ENCODE peak calls at places on chromosomes 12 and 14, in four cellular contexts. One of them, this sample, is unnamed.

GRCh38 chr12:51846911-51847829 is 1.3 kb downstream of the FIGNL2 start:
- DNase-seq in stimulated activated CD4-positive, alpha-beta T cell treated with anti-CD3 and anti-CD28 coated beads, Interleukin-15, amount 100 ng/mL, for 24 hours: peak; percentile 74
- DNase-seq in GM12864: no peak
- DNase-seq in NCI-H2081: no peak
- DNase-seq in this sample: peak; percentile 48

GRCh38 chr14:55780156-55780946 is 200.3 kb downstream of the KTN1 start:
- DNase-seq in stimulated activated CD4-positive, alpha-beta T cell treated with anti-CD3 and anti-CD28 coated beads, Interleukin-15, amount 100 ng/mL, for 24 hours: no peak
- DNase-seq in NCI-H2081: no peak
- DNase-seq in GM12864: no peak
- DNase-seq in this sample: peak; percentile 81

GRCh38 chr12:29582156-29582555 is 84.7 kb upstream of the OVCH1 start:
- DNase-seq in NCI-H2081: no peak
- DNase-seq in GM12864: no peak
- DNase-seq in stimulated activated CD4-positive, alpha-beta T cell treated with anti-CD3 and anti-CD28 coated beads, Interleukin-15, amount 100 ng/mL, for 24 hours: no peak
- DNase-seq in this sample: no peak

GRCh38 chr14:105317546-105317945 is 3.0 kb downstream of the PACS2 start:
- DNase-seq in GM12864: no peak
- DNase-seq in NCI-H2081: no peak
- DNase-seq in stimulated activated CD4-positive, alpha-beta T cell treated with anti-CD3 and anti-CD28 coated beads, Interleukin-15, amount 100 ng/mL, for 24 hours: peak; percentile 32
- DNase-seq in this sample: peak; percentile 74

GRCh38 chr12:121953695-121954094 is 35.3 kb downstream of the CFAP251 start:
- DNase-seq in stimulated activated CD4-positive, alpha-beta T cell treated with anti-CD3 and anti-CD28 coated beads, Interleukin-15, amount 100 ng/mL, for 24 hours: no peak
- DNase-seq in NCI-H2081: no peak
- DNase-seq in GM12864: no peak
- DNase-seq in this sample: no peak

GRCh38 chr12:13288501-13288900 is 92.0 kb downstream of the EMP1 start:
- DNase-seq in stimulated activated CD4-positive, alpha-beta T cell treated with anti-CD3 and anti-CD28 coated beads, Interleukin-15, amount 100 ng/mL, for 24 hours: no peak
- DNase-seq in NCI-H2081: no peak
- DNase-seq in GM12864: no peak
- DNase-seq in this sample: no peak

GRCh38 chr14:100438678-100439592 is 115.8 kb downstream of the SLC25A47 start:
- DNase-seq in GM12864: no peak
- DNase-seq in stimulated activated CD4-positive, alpha-beta T cell treated with anti-CD3 and anti-CD28 coated beads, Interleukin-15, amount 100 ng/mL, for 24 hours: peak; percentile 68
- DNase-seq in NCI-H2081: no peak
- DNase-seq in this sample: peak; percentile 83

GRCh38 chr12:14557966-14558365 is 9.7 kb downstream of the PLBD1 start:
- DNase-seq in stimulated activated CD4-positive, alpha-beta T cell treated with anti-CD3 and anti-CD28 coated beads, Interleukin-15, amount 100 ng/mL, for 24 hours: no peak
- DNase-seq in GM12864: no peak
- DNase-seq in NCI-H2081: no peak
- DNase-seq in this sample: no peak

GRCh38 chr12:108318472-108319275 is 20.4 kb downstream of the CMKLR1 start:
- DNase-seq in stimulated activated CD4-positive, alpha-beta T cell treated with anti-CD3 and anti-CD28 coated beads, Interleukin-15, amount 100 ng/mL, for 24 hours: no peak
- DNase-seq in GM12864: no peak
- DNase-seq in NCI-H2081: no peak
- DNase-seq in this sample: no peak

GRCh38 chr12:43401096-43401495 is 150.9 kb downstream of the ADAMTS20 start:
- DNase-seq in stimulated activated CD4-positive, alpha-beta T cell treated with anti-CD3 and anti-CD28 coated beads, Interleukin-15, amount 100 ng/mL, for 24 hours: no peak
- DNase-seq in NCI-H2081: no peak
- DNase-seq in GM12864: no peak
- DNase-seq in this sample: no peak

GRCh38 chr14:39873793-39874192 is 441.6 kb upstream of the FBXO33 start:
- DNase-seq in stimulated activated CD4-positive, alpha-beta T cell treated with anti-CD3 and anti-CD28 coated beads, Interleukin-15, amount 100 ng/mL, for 24 hours: no peak
- DNase-seq in GM12864: no peak
- DNase-seq in NCI-H2081: peak; percentile 9
- DNase-seq in this sample: no peak

GRCh38 chr12:116427200-116427932 is 131.8 kb upstream of the MAP1LC3B2 start:
- DNase-seq in NCI-H2081: no peak
- DNase-seq in stimulated activated CD4-positive, alpha-beta T cell treated with anti-CD3 and anti-CD28 coated beads, Interleukin-15, amount 100 ng/mL, for 24 hours: no peak
- DNase-seq in GM12864: no peak
- DNase-seq in this sample: peak; percentile 72

GRCh38 chr12:112973016-112973711 is 5.2 kb upstream of the OAS2 start:
- DNase-seq in stimulated activated CD4-positive, alpha-beta T cell treated with anti-CD3 and anti-CD28 coated beads, Interleukin-15, amount 100 ng/mL, for 24 hours: no peak
- DNase-seq in NCI-H2081: no peak
- DNase-seq in GM12864: no peak
- DNase-seq in this sample: no peak

GRCh38 chr12:57008113-57008687 is 1.9 kb upstream of the ZBTB39 start:
- DNase-seq in stimulated activated CD4-positive, alpha-beta T cell treated with anti-CD3 and anti-CD28 coated beads, Interleukin-15, amount 100 ng/mL, for 24 hours: no peak
- DNase-seq in NCI-H2081: peak; percentile 57
- DNase-seq in GM12864: no peak
- DNase-seq in this sample: peak; percentile 77

GRCh38 chr12:14283489-14284144 is 81.9 kb upstream of the ATF7IP start:
- DNase-seq in NCI-H2081: peak; percentile 11
- DNase-seq in stimulated activated CD4-positive, alpha-beta T cell treated with anti-CD3 and anti-CD28 coated beads, Interleukin-15, amount 100 ng/mL, for 24 hours: no peak
- DNase-seq in GM12864: peak; percentile 72
- DNase-seq in this sample: no peak

GRCh38 chr12:69648476-69648875 is 37.8 kb upstream of the LRRC10 start:
- DNase-seq in GM12864: no peak
- DNase-seq in NCI-H2081: no peak
- DNase-seq in stimulated activated CD4-positive, alpha-beta T cell treated with anti-CD3 and anti-CD28 coated beads, Interleukin-15, amount 100 ng/mL, for 24 hours: no peak
- DNase-seq in this sample: peak; percentile 94

GRCh38 chr12:57883057-57883456 is 36.5 kb upstream of the CTDSP2 start:
- DNase-seq in NCI-H2081: no peak
- DNase-seq in stimulated activated CD4-positive, alpha-beta T cell treated with anti-CD3 and anti-CD28 coated beads, Interleukin-15, amount 100 ng/mL, for 24 hours: no peak
- DNase-seq in GM12864: no peak
- DNase-seq in this sample: no peak

GRCh38 chr12:51847830-51848727 is at the start of gene FIGNL2:
- DNase-seq in GM12864: no peak
- DNase-seq in NCI-H2081: no peak
- DNase-seq in stimulated activated CD4-positive, alpha-beta T cell treated with anti-CD3 and anti-CD28 coated beads, Interleukin-15, amount 100 ng/mL, for 24 hours: no peak
- DNase-seq in this sample: peak; percentile 22

GRCh38 chr14:101230161-101230850 is 326.8 kb upstream of the RTL1 start:
- DNase-seq in GM12864: no peak
- DNase-seq in NCI-H2081: no peak
- DNase-seq in stimulated activated CD4-positive, alpha-beta T cell treated with anti-CD3 and anti-CD28 coated beads, Interleukin-15, amount 100 ng/mL, for 24 hours: no peak
- DNase-seq in this sample: peak; percentile 51

GRCh38 chr12:90253674-90254181 is 545.1 kb upstream of the ATP2B1 start:
- DNase-seq in stimulated activated CD4-positive, alpha-beta T cell treated with anti-CD3 and anti-CD28 coated beads, Interleukin-15, amount 100 ng/mL, for 24 hours: peak; percentile 54
- DNase-seq in GM12864: peak; percentile 87
- DNase-seq in NCI-H2081: peak; percentile 21
- DNase-seq in this sample: peak; percentile 79

GRCh38 chr14:68627050-68627867 is 165.6 kb downstream of the ZFP36L1 start:
- DNase-seq in GM12864: no peak
- DNase-seq in NCI-H2081: no peak
- DNase-seq in stimulated activated CD4-positive, alpha-beta T cell treated with anti-CD3 and anti-CD28 coated beads, Interleukin-15, amount 100 ng/mL, for 24 hours: no peak
- DNase-seq in this sample: no peak

This sample was measured in EH.